ENCODE peak calls at places on chromosomes 5 and 9, in four cellular contexts. C is AG10803, M is GM13976, L is ascending aorta. J is an unnamed sample.

GRCh38 chr5:110288766-110289165 is 437.7 kb downstream of the TMEM232 start:
- DNase-seq in C (peak; percentile 99), L (no peak), M (no peak), J (no peak)

GRCh38 chr9:33884856-33885701 is 68.1 kb downstream of the UBE2R2 start:
- DNase-seq in C (peak; percentile 9), L (no peak), M (no peak), J (no peak)

GRCh38 chr5:169831331-169831730 is 149.0 kb downstream of the INSYN2B start:
- DNase-seq in C (peak; percentile 23), L (no peak), M (no peak), J (no peak)

GRCh38 chr9:72982161-72982799 is 29.4 kb upstream of the ALDH1A1 start:
- DNase-seq in C (no peak), M (no peak), L (no peak), J (no peak)

GRCh38 chr9:13503599-13503998 is 224.1 kb upstream of the MPDZ start:
- DNase-seq in M (no peak), L (no peak), C (no peak), J (no peak)

GRCh38 chr5:10301842-10302610 is 5.7 kb downstream of the CMBL start:
- DNase-seq in M (no peak), L (peak; percentile 81), C (no peak), J (no peak)

GRCh38 chr5:3129252-3129651 is 377.8 kb upstream of the IRX2 start:
- DNase-seq in M (no peak), L (no peak), C (no peak), J (no peak)

GRCh38 chr5:61737991-61738390 is 405.9 kb downstream of the ZSWIM6 start:
- DNase-seq in L (no peak), C (no peak), M (no peak), J (no peak)

GRCh38 chr9:116806075-116806474 is 119.0 kb downstream of the TRIM32 start:
- DNase-seq in C (peak; percentile 7), M (no peak), L (no peak), J (no peak)

GRCh38 chr9:69121155-69122085 is 52.7 kb upstream of the TJP2 start:
- DNase-seq in L (peak; percentile 74), M (peak; percentile 73), C (peak; percentile 17), J (peak; percentile 72)

GRCh38 chr9:134434896-134435506 is 108.7 kb downstream of the RXRA start:
- DNase-seq in M (no peak), C (peak; percentile 97), L (peak; percentile 97), J (no peak)

GRCh38 chr5:62587737-62588136 is 9.1 kb downstream of the LRRC70 start:
- DNase-seq in L (no peak), C (peak; percentile 38), M (no peak), J (no peak)

GRCh38 chr5:124655211-124655880 is 91.1 kb downstream of the ZNF608 start:
- DNase-seq in L (no peak), M (no peak), C (peak; percentile 70), J (no peak)

GRCh38 chr5:180090769-180091546 is 19.4 kb upstream of the RNF130 start:
- DNase-seq in C (peak; percentile 29), M (no peak), L (peak; percentile 46), J (no peak)

GRCh38 chr5:52760695-52761366 is 26.9 kb upstream of the ITGA1 start:
- DNase-seq in M (no peak), C (no peak), L (no peak), J (no peak)

GRCh38 chr5:11853796-11854195 is 50.5 kb downstream of the CTNND2 start:
- DNase-seq in L (no peak), C (no peak), M (no peak), J (no peak)

GRCh38 chr5:127153521-127153920 is 80.2 kb upstream of the C5orf63 start:
- DNase-seq in M (no peak), L (no peak), C (no peak), J (no peak)

GRCh38 chr5:43851741-43852140 is 248.8 kb downstream of the NNT start:
- DNase-seq in C (no peak), L (no peak), M (no peak), J (no peak)

GRCh38 chr9:26324787-26325186 is 567.8 kb downstream of the CAAP1 start:
- DNase-seq in L (no peak), M (no peak), C (peak; percentile 44), J (no peak)

GRCh38 chr9:107387401-107387800 is 102.2 kb downstream of the KLF4 start:
- DNase-seq in L (no peak), M (no peak), C (no peak), J (no peak)

GRCh38 chr5:74288448-74289109 is 351.9 kb downstream of the ENC1 start:
- DNase-seq in M (no peak), L (no peak), C (peak; percentile 32), J (no peak)

GRCh38 chr9:3205421-3206095 is 320.2 kb downstream of the RFX3 start:
- DNase-seq in C (no peak), L (no peak), M (no peak), J (no peak)

GRCh38 chr5:159096555-159097460 is 2.9 kb downstream of the EBF1 start:
- DNase-seq in L (no peak), M (peak; percentile 40), C (no peak), J (no peak)

GRCh38 chr5:97192580-97193421 is 9.8 kb upstream of the RIOK2 start:
- DNase-seq in C (no peak), L (no peak), M (no peak), J (no peak)

GRCh38 chr5:96257904-96258303 is 175.1 kb downstream of the PCSK1 start:
- DNase-seq in L (no peak), C (peak; percentile 77), M (no peak), J (no peak)

GRCh38 chr5:145975001-145975360 is 38.6 kb downstream of the SH3RF2 start:
- DNase-seq in C (no peak), L (peak; percentile 87), M (no peak), J (no peak)

GRCh38 chr9:129823163-129823933 is 588 bp downstream of the TOR1A start:
- DNase-seq in L (no peak), C (peak; percentile 38), M (peak; percentile 58), J (peak; percentile 57)

GRCh38 chr5:125342938-125343401 is 596.5 kb upstream of the ZNF608 start:
- DNase-seq in M (no peak), C (peak; percentile 35), L (no peak), J (no peak)

GRCh38 chr9:129174724-129175514 is 3.1 kb downstream of the IER5L start:
- DNase-seq in M (peak; percentile 59), L (peak; percentile 94), C (peak; percentile 97), J (peak; percentile 63)

GRCh38 chr9:16732546-16732945 is 137.9 kb downstream of the BNC2 start:
- DNase-seq in L (no peak), C (peak; percentile 31), M (no peak), J (no peak)

GRCh38 chr9:76486151-76486550 is 27.2 kb downstream of the GCNT1 start:
- DNase-seq in M (no peak), L (no peak), C (peak; percentile 17), J (no peak)

GRCh38 chr5:80083115-80083890 is 48.2 kb downstream of the THBS4 start:
- DNase-seq in L (peak; percentile 65), M (peak; percentile 79), C (peak; percentile 85), J (peak; percentile 79)

GRCh38 chr5:71899865-71900342 is 180.8 kb downstream of the CARTPT start:
- DNase-seq in M (no peak), L (no peak), C (peak; percentile 30), J (no peak)

GRCh38 chr5:72234265-72234700 is 85.8 kb downstream of the MRPS27 start:
- DNase-seq in M (peak; percentile 43), L (no peak), C (peak; percentile 83), J (peak; percentile 64)

GRCh38 chr5:76074487-76074886 is 8.7 kb upstream of the SV2C start:
- DNase-seq in M (peak; percentile 49), C (no peak), L (no peak), J (peak; percentile 51)
- TF ChIP-seq CTCF in M (peak; percentile 53), C (no peak), L (peak; percentile 21), J (peak; percentile 38)

DNA sequence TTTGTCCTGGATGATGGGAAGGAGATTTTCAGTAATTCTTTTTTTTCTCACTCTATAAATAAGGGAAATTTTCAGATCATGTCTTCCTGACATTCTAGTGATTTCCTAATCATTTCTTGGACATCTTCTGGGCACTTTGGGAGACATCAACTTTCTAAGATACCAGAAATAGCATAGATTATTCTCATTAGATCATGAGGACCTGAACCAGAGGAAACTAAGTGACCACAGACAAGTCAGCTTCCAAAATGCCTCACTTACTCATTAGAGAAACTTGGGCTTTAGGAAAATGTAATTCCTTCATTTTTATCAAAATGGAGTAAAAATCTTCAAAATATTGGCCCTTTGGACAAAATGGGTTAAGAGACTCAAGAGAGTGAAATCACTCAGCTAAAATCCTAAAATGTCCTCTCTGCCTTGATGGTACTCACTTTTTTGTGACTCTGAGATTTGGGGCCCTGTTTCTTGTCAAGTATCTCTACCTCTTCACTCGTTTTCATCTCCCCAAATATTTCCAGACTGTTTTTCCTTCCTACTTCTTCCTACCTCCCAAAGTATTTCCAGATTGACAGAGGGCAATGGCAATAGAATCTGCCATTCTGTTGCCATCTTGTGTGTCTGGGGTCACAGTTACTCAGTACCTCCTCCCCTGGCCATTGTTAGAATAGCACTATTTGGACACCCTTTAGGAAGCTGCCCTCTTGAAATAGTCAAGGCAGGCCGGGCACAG is 194.5 kb downstream of the NR3C1 start:
- DNase-seq in C (peak; percentile 67), M (no peak), L (no peak), J (no peak)
- TF ChIP-seq CTCF in C (peak; percentile 27), M (no peak), L (no peak), J (no peak)

GRCh38 chr9:89564257-89564878 is 40.4 kb upstream of the GADD45G start:
- DNase-seq in L (no peak), M (peak; percentile 86), C (no peak), J (peak; percentile 78)
- TF ChIP-seq CTCF in L (no peak), M (peak; percentile 37), C (no peak), J (peak; percentile 37)

GRCh38 chr5:35651002-35651756 is 33.5 kb downstream of the SPEF2 start:
- DNase-seq in C (peak; percentile 65), M (peak; percentile 33), L (no peak), J (peak; percentile 32)
- TF ChIP-seq CTCF in C (peak; percentile 80), M (peak; percentile 30), L (no peak), J (peak; percentile 23)

DNA sequence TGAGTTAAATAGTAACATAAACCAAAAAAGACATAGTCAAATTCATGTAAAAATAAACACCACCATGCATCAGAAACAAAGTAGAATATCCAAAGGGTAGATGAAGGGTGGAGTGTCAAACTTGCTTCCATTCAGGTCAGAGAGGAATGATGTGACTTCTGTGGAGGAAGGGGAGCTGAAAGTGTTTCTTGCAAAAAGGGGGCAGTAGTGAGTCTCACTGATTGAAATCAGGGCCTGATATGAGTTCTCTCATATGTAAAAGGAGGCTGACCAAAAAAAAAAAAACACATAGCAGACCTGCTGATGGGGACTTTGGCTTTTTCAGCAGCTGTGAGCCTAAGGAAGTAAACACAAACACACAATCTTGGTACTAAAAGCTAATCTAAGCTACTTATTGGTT is 38.8 kb upstream of the RGMB start:
- DNase-seq in C (no peak), L (no peak), M (no peak), J (no peak)
- TF ChIP-seq CTCF in C (no peak), L (no peak), M (no peak), J (no peak)

GRCh38 chr9:127783111-127783621 is 2.7 kb upstream of the CDK9 start:
- DNase-seq in C (no peak), M (peak; percentile 69), L (peak; percentile 77), J (peak; percentile 68)
- TF ChIP-seq CTCF in C (no peak), M (no peak), L (no peak), J (no peak)

J was measured in GM20000.